ENCODE peak calls at places on chromosomes 12 and 14, in eight cellular contexts. W, S, N, Q, I, K, A and M are unnamed samples.

GRCh38 chr12:41907550-41907949 is 237.1 kb downstream of the GXYLT1 start:
- DNase-seq in W (peak; percentile 23), S (no peak), N (no peak), Q (no peak), I (no peak), K (no peak), A (no peak), M (no peak)

GRCh38 chr12:14998941-14999340 is 26.1 kb downstream of the PDE6H start:
- DNase-seq in W (no peak), S (no peak), N (no peak), Q (no peak), I (no peak), K (no peak), A (no peak), M (no peak)

GRCh38 chr12:113835433-113835832 is 130.7 kb downstream of the RBM19 start:
- DNase-seq in W (no peak), S (no peak), N (no peak), Q (no peak), I (no peak), K (no peak), A (no peak), M (no peak)

GRCh38 chr12:93144109-93144508 is 215.0 kb upstream of the EEA1 start:
- DNase-seq in W (no peak), S (no peak), N (no peak), Q (no peak), I (no peak), K (peak; percentile 56), A (no peak), M (no peak)

GRCh38 chr14:33271216-33271615 is 332.5 kb downstream of the NPAS3 start:
- DNase-seq in W (no peak), S (no peak), N (no peak), Q (no peak), I (peak; percentile 37), K (no peak), A (no peak), M (no peak)

GRCh38 chr12:111417784-111418593 is 12.3 kb downstream of the SH2B3 start:
- DNase-seq in W (no peak), S (no peak), N (no peak), Q (no peak), I (no peak), K (no peak), A (no peak), M (no peak)

GRCh38 chr14:89425931-89426330 is 8.9 kb upstream of the FOXN3 start:
- DNase-seq in W (no peak), S (peak; percentile 39), N (no peak), Q (peak; percentile 48), I (peak; percentile 98), K (peak; percentile 97), A (no peak), M (peak; percentile 28)

GRCh38 chr14:93953263-93953662 is 23.1 kb downstream of the ASB2 start:
- DNase-seq in W (peak; percentile 37), S (no peak), N (no peak), Q (no peak), I (no peak), K (no peak), A (no peak), M (no peak)

GRCh38 chr12:115467531-115467930 is 783.6 kb upstream of the TBX3 start:
- DNase-seq in W (no peak), S (no peak), N (no peak), Q (no peak), I (no peak), K (peak; percentile 37), A (no peak), M (no peak)

GRCh38 chr12:46438256-46438655 is 65.7 kb upstream of the SLC38A2 start:
- DNase-seq in W (no peak), S (no peak), N (no peak), Q (no peak), I (no peak), K (no peak), A (no peak), M (no peak)

GRCh38 chr12:60415361-60415760 is 819.5 kb downstream of the SLC16A7 start:
- DNase-seq in W (no peak), S (no peak), N (no peak), Q (no peak), I (no peak), K (peak; percentile 75), A (no peak), M (no peak)

GRCh38 chr14:84750763-84751554 is 779.0 kb upstream of the FLRT2 start:
- DNase-seq in W (no peak), S (peak; percentile 5), N (no peak), Q (no peak), I (peak; percentile 81), K (peak; percentile 47), A (no peak), M (no peak)

GRCh38 chr12:109818900-109819500 is 14.2 kb downstream of the TRPV4 start:
- DNase-seq in W (no peak), S (no peak), N (no peak), Q (no peak), I (no peak), K (peak; percentile 81), A (no peak), M (no peak)

GRCh38 chr14:52853522-52853854 is 62.1 kb upstream of the GNPNAT1 start:
- DNase-seq in W (no peak), S (no peak), N (no peak), Q (no peak), I (no peak), K (peak; percentile 35), A (no peak), M (no peak)

DNA sequence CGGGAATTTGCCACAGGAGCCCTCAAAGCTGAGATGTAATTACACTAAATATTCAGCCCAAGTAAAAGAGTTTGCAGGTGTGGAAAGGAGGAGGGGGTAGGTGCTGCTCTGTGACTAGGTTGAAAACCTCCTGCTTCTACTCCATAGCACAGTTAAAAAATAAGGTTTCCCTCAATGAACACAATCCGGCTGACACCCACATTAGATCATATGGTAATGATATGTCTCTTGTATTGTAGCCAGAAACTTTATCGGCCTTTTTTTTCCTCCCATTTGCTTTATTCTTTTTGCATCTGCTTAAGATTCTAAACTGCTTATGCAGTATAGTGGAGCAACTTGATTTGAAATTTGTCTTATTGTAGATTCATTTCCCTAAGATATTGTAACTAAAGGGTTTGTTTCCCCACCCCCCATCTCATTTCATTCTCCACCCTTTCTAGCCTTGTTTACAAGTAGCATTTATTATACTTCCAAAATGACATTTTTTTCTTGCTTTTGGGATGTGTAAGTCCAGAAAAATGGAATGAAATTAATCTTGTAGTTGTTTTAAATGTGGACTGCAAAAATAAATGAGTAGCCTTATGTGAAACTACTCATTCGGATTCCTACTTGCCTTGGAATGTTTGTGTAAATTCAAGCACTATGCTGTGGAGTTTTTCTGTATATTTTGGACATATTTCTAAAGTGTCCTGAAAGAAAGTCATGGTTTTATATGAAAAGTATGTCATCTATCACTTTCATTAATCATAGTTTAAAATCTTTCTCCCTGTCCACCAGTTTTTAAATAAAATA is at the start of gene DCN:
- DNase-seq in W (no peak), S (no peak), N (no peak), Q (no peak), I (peak; percentile 63), K (peak; percentile 73), A (no peak), M (no peak)
- H3K4me3 ChIP-seq in W (no peak within 1 kb of the TSS), S (peak within 1 kb of the TSS; percentile 34), N (peak within 1 kb of the TSS; percentile 56), Q (no peak within 1 kb of the TSS), I (peak within 1 kb of the TSS; percentile 54), K (peak within 1 kb of the TSS; percentile 79), A (no peak within 1 kb of the TSS), M (peak within 1 kb of the TSS; percentile 44)

DNA sequence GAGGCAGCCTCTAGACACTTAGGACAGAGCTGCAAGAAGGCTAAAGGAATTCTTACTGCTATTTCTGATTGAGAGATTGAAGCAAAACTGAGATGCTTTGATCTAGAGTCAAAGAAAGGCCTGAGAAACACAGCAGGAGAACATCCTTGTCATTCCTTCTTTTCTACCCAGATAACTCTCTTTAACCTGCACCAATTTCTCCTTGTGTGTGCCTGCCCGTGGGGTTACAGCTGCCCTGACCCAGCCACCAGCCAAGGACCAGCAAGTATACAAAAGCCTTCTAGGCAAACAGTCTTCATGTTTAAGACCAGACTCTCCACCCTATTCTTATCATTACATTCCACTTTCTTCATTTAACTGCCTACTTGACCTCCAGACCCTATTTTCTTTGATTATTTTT is 81.7 kb upstream of the PRB2 start:
- DNase-seq in W (no peak), S (no peak), N (no peak), Q (no peak), I (no peak), K (no peak), A (no peak), M (no peak)
- TF ChIP-seq CTCF in W (no peak), S (no peak), N (no peak), Q (no peak), I (no peak), K (no peak), A (no peak), M (no peak)

GRCh38 chr14:91356218-91356763 is 61.3 kb downstream of the CCDC88C start:
- DNase-seq in W (no peak), S (no peak), N (no peak), Q (no peak), I (no peak), K (no peak), A (no peak), M (no peak)
- H3K4me3 ChIP-seq in W (no peak overlapping the region), S (no peak overlapping the region), N (no peak overlapping the region), Q (no peak overlapping the region), I (no peak overlapping the region), K (no peak overlapping the region), A (no peak overlapping the region), M (no peak overlapping the region)

GRCh38 chr14:105248368-105249174 is at the start of gene BTBD6:
- DNase-seq in W (peak; percentile 91), S (peak; percentile 96), N (peak; percentile 89), Q (peak; percentile 61), I (peak; percentile 82), K (peak; percentile 96), A (peak; percentile 92), M (peak; percentile 79)
- TF ChIP-seq CTCF in W (no peak), S (no peak), N (no peak), Q (no peak), I (no peak), K (no peak), A (no peak), M (no peak)

DNA sequence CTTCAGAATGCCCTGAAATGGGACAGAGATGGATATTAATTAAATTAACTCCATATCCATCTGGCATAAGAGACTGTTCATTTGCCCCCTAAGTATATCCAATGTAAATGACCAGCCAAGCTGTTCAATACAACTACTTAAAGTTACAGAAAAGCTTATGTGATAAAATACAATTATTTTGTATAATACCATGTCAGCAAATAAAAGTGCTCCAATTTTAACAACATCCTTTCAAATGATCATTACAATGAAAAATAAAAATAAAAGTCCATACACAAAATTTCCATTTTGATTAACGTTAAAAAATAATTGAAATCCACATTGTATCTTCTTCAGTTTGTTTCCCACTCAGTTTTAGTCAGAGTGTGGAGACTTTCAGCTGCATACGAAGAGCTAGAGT is 5.7 kb downstream of the CLEC6A start:
- DNase-seq in W (no peak), S (no peak), N (no peak), Q (no peak), I (no peak), K (no peak), A (no peak), M (no peak)
- H3K4me3 ChIP-seq in W (no peak overlapping the region), S (no peak overlapping the region), N (no peak overlapping the region), Q (no peak overlapping the region), I (no peak overlapping the region), K (no peak overlapping the region), A (no peak overlapping the region), M (no peak overlapping the region)

DNA sequence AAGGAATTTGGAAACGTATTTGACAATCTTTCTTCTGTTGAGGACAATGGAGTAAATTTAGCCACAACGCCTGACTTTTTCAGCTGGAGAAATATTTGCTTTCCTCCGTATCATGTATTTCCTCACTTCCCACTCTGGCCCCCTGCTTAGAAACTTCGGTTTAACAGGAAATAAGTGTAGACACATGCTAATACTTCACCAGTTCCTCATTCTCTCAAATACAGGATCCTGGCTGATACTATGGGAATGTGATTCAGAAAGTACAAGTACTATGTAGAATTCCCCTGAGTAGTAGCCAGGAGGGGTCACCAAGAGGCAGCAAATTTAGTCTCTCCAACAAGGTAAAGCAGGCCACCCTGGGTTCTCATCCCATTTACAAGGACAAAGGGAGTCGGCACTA is 58.0 kb downstream of the FAR2 start:
- DNase-seq in W (no peak), S (no peak), N (no peak), Q (no peak), I (peak; percentile 50), K (no peak), A (no peak), M (no peak)
- TF ChIP-seq CTCF in W (no peak), S (no peak), N (no peak), Q (no peak), I (no peak), K (no peak), A (no peak), M (no peak)